ENCODE peak calls at places on chromosomes 3 and 15, in four cellular contexts. U is T-helper 2 cell; K is T-helper 1 cell; O is naive thymus-derived CD4-positive, alpha-beta T cell. R is an unnamed sample.

GRCh38 chr3:159538507-159538906 is 450.1 kb upstream of the IL12A start:
- DNase-seq in U (no peak), K (no peak), O (no peak), R (no peak)

GRCh38 chr3:120780977-120781376 is 38.4 kb downstream of the GTF2E1 start:
- DNase-seq in O (no peak), U (no peak), K (no peak), R (no peak)

GRCh38 chr3:36678216-36679013 is 85.9 kb downstream of the DCLK3 start:
- DNase-seq in O (no peak), K (no peak), U (no peak), R (no peak)

GRCh38 chr15:92079047-92079446 is 225.5 kb downstream of the SLCO3A1 start:
- DNase-seq in U (no peak), K (peak; percentile 25), O (no peak), R (peak; percentile 69)

GRCh38 chr3:150545419-150546225 is 674 bp downstream of the SERP1 start:
- DNase-seq in U (no peak), O (peak; percentile 27), K (peak; percentile 62), R (peak; percentile 9)

GRCh38 chr15:48925714-48926223 is 38.0 kb downstream of the SHC4 start:
- DNase-seq in U (no peak), K (peak; percentile 49), O (no peak), R (no peak)

GRCh38 chr3:171334465-171334811 is 125.8 kb downstream of the TNIK start:
- DNase-seq in O (no peak), U (no peak), K (no peak), R (no peak)

GRCh38 chr15:78915341-78916087 is 29.3 kb downstream of the CTSH start:
- DNase-seq in O (no peak), K (no peak), U (no peak), R (no peak)

GRCh38 chr15:77528968-77529319 is 103.8 kb downstream of the LINGO1 start:
- DNase-seq in U (no peak), O (no peak), K (no peak), R (peak; percentile 69)

GRCh38 chr3:33236005-33236404 is 17.4 kb upstream of the SUSD5 start:
- DNase-seq in U (no peak), K (no peak), O (no peak), R (no peak)

GRCh38 chr3:131231710-131232348 is 149.7 kb upstream of the NUDT16 start:
- DNase-seq in O (no peak), K (no peak), U (no peak), R (peak; percentile 13)

GRCh38 chr3:184362668-184363540 is 1.4 kb downstream of the POLR2H start:
- DNase-seq in O (peak; percentile 89), U (peak; percentile 82), K (peak; percentile 98), R (peak; percentile 99)

GRCh38 chr3:57967590-57967989 is 40.6 kb upstream of the FLNB start:
- DNase-seq in U (no peak), K (no peak), O (peak; percentile 58), R (no peak)